ENCODE peak calls at places on chromosomes 2 and 18, in seven cellular contexts. One of them, this sample, is unnamed.

GRCh38 chr2:69012310-69013122 is 463 bp upstream of the ANTXR1 start:
- DNase-seq in coronary artery: no peak
- DNase-seq in IMR-90: peak; percentile 76
- DNase-seq in cardiac muscle cell: peak; percentile 75
- DNase-seq in HepG2: peak; percentile 66
- DNase-seq in ovary: peak; percentile 88
- DNase-seq in prostate gland: peak; percentile 51
- DNase-seq in this sample: peak; percentile 67

GRCh38 chr2:120454993-120455789 is 109.3 kb downstream of the INHBB start:
- DNase-seq in coronary artery: no peak
- DNase-seq in IMR-90: peak; percentile 71
- DNase-seq in cardiac muscle cell: no peak
- DNase-seq in HepG2: no peak
- DNase-seq in ovary: no peak
- DNase-seq in prostate gland: no peak
- DNase-seq in this sample: no peak

GRCh38 chr2:207188601-207189000 is 22.9 kb upstream of the KLF7 start:
- DNase-seq in coronary artery: no peak
- DNase-seq in IMR-90: peak; percentile 73
- DNase-seq in cardiac muscle cell: no peak
- DNase-seq in HepG2: no peak
- DNase-seq in ovary: no peak
- DNase-seq in prostate gland: no peak
- DNase-seq in this sample: no peak

GRCh38 chr18:74242451-74243096 is 49.2 kb downstream of the CYB5A start:
- DNase-seq in coronary artery: no peak
- DNase-seq in IMR-90: no peak
- DNase-seq in cardiac muscle cell: peak; percentile 23
- DNase-seq in HepG2: peak; percentile 65
- DNase-seq in ovary: no peak
- DNase-seq in prostate gland: no peak
- DNase-seq in this sample: no peak

GRCh38 chr2:80380767-80381166 is 76.2 kb upstream of the LRRTM1 start:
- DNase-seq in coronary artery: no peak
- DNase-seq in IMR-90: no peak
- DNase-seq in cardiac muscle cell: no peak
- DNase-seq in HepG2: no peak
- DNase-seq in ovary: no peak
- DNase-seq in prostate gland: no peak
- DNase-seq in this sample: no peak

GRCh38 chr2:149661844-149662243 is 74.3 kb upstream of the MMADHC start:
- DNase-seq in coronary artery: no peak
- DNase-seq in IMR-90: peak; percentile 82
- DNase-seq in cardiac muscle cell: peak; percentile 26
- DNase-seq in HepG2: no peak
- DNase-seq in ovary: no peak
- DNase-seq in prostate gland: peak; percentile 53
- DNase-seq in this sample: peak; percentile 34

GRCh38 chr18:69817335-69817935 is 130.2 kb downstream of the CD226 start:
- DNase-seq in coronary artery: no peak
- DNase-seq in IMR-90: peak; percentile 98
- DNase-seq in cardiac muscle cell: no peak
- DNase-seq in HepG2: no peak
- DNase-seq in ovary: no peak
- DNase-seq in prostate gland: no peak
- DNase-seq in this sample: no peak

GRCh38 chr2:76748581-76749296 is 773.4 kb downstream of the LRRTM4 start:
- DNase-seq in coronary artery: no peak
- DNase-seq in IMR-90: no peak
- DNase-seq in cardiac muscle cell: no peak
- DNase-seq in HepG2: no peak
- DNase-seq in ovary: no peak
- DNase-seq in prostate gland: no peak
- DNase-seq in this sample: no peak

GRCh38 chr2:48566582-48566981 is 36.6 kb downstream of the STON1 start:
- DNase-seq in coronary artery: no peak
- DNase-seq in IMR-90: peak; percentile 17
- DNase-seq in cardiac muscle cell: no peak
- DNase-seq in HepG2: peak; percentile 29
- DNase-seq in ovary: no peak
- DNase-seq in prostate gland: no peak
- DNase-seq in this sample: no peak

GRCh38 chr18:31857516-31858106 is 85.3 kb downstream of the TRAPPC8 start:
- DNase-seq in coronary artery: no peak
- DNase-seq in IMR-90: no peak
- DNase-seq in cardiac muscle cell: no peak
- DNase-seq in HepG2: no peak
- DNase-seq in ovary: no peak
- DNase-seq in prostate gland: no peak
- DNase-seq in this sample: no peak

GRCh38 chr2:177143444-177143843 is 69.2 kb upstream of the HNRNPA3 start:
- DNase-seq in coronary artery: no peak
- DNase-seq in IMR-90: peak; percentile 66
- DNase-seq in cardiac muscle cell: no peak
- DNase-seq in HepG2: no peak
- DNase-seq in ovary: no peak
- DNase-seq in prostate gland: no peak
- DNase-seq in this sample: no peak

GRCh38 chr2:96501886-96502810 is 3.0 kb downstream of the NEURL3 start:
- DNase-seq in coronary artery: no peak
- DNase-seq in IMR-90: no peak
- DNase-seq in cardiac muscle cell: no peak
- DNase-seq in HepG2: peak; percentile 49
- DNase-seq in ovary: no peak
- DNase-seq in prostate gland: no peak
- DNase-seq in this sample: no peak

GRCh38 chr2:132521321-132521720 is 104.7 kb downstream of the GPR39 start:
- DNase-seq in coronary artery: no peak
- DNase-seq in IMR-90: peak; percentile 28
- DNase-seq in cardiac muscle cell: no peak
- DNase-seq in HepG2: no peak
- DNase-seq in ovary: no peak
- DNase-seq in prostate gland: no peak
- DNase-seq in this sample: no peak

GRCh38 chr2:145744541-145745386 is 1224.8 kb upstream of the ZEB2 start:
- DNase-seq in coronary artery: no peak
- DNase-seq in IMR-90: peak; percentile 95
- DNase-seq in cardiac muscle cell: no peak
- DNase-seq in HepG2: no peak
- DNase-seq in ovary: no peak
- DNase-seq in prostate gland: no peak
- DNase-seq in this sample: no peak

GRCh38 chr18:57836557-57836956 is 33.4 kb upstream of the ATP8B1 start:
- DNase-seq in coronary artery: no peak
- DNase-seq in IMR-90: no peak
- DNase-seq in cardiac muscle cell: no peak
- DNase-seq in HepG2: no peak
- DNase-seq in ovary: no peak
- DNase-seq in prostate gland: no peak
- DNase-seq in this sample: no peak

GRCh38 chr18:68840554-68841263 is 42.8 kb downstream of the CCDC102B start:
- DNase-seq in coronary artery: no peak
- DNase-seq in IMR-90: peak; percentile 97
- DNase-seq in cardiac muscle cell: no peak
- DNase-seq in HepG2: peak; percentile 41
- DNase-seq in ovary: no peak
- DNase-seq in prostate gland: no peak
- DNase-seq in this sample: peak; percentile 40

GRCh38 chr2:101625387-101625786 is 72.1 kb upstream of the MAP4K4 start:
- DNase-seq in coronary artery: no peak
- DNase-seq in IMR-90: peak; percentile 7
- DNase-seq in cardiac muscle cell: no peak
- DNase-seq in HepG2: peak; percentile 75
- DNase-seq in ovary: no peak
- DNase-seq in prostate gland: no peak
- DNase-seq in this sample: no peak

GRCh38 chr2:30453498-30453897 is 6.5 kb downstream of the LCLAT1 start:
- DNase-seq in coronary artery: no peak
- DNase-seq in IMR-90: no peak
- DNase-seq in cardiac muscle cell: no peak
- DNase-seq in HepG2: no peak
- DNase-seq in ovary: no peak
- DNase-seq in prostate gland: no peak
- DNase-seq in this sample: no peak

GRCh38 chr18:50918153-50918552 is 39.2 kb downstream of the ME2 start:
- DNase-seq in coronary artery: no peak
- DNase-seq in IMR-90: no peak
- DNase-seq in cardiac muscle cell: no peak
- DNase-seq in HepG2: no peak
- DNase-seq in ovary: no peak
- DNase-seq in prostate gland: no peak
- DNase-seq in this sample: no peak

GRCh38 chr18:23337599-23338444 is 115.3 kb upstream of the RIOK3 start:
- DNase-seq in coronary artery: no peak
- DNase-seq in IMR-90: peak; percentile 79
- DNase-seq in cardiac muscle cell: no peak
- DNase-seq in HepG2: peak; percentile 29
- DNase-seq in ovary: no peak
- DNase-seq in prostate gland: no peak
- DNase-seq in this sample: no peak

GRCh38 chr18:49476664-49477411 is 10.2 kb downstream of the C18orf32 start:
- DNase-seq in coronary artery: no peak
- DNase-seq in IMR-90: peak; percentile 65
- DNase-seq in cardiac muscle cell: no peak
- DNase-seq in HepG2: no peak
- DNase-seq in ovary: no peak
- DNase-seq in prostate gland: no peak
- DNase-seq in this sample: peak; percentile 43

GRCh38 chr2:11056614-11057013 is 98.7 kb upstream of the SLC66A3 start:
- DNase-seq in coronary artery: no peak
- DNase-seq in IMR-90: peak; percentile 94
- DNase-seq in cardiac muscle cell: no peak
- DNase-seq in HepG2: no peak
- DNase-seq in ovary: no peak
- DNase-seq in prostate gland: no peak
- DNase-seq in this sample: peak; percentile 22

GRCh38 chr2:239727182-239727775 is 297.9 kb downstream of the NDUFA10 start:
- DNase-seq in coronary artery: no peak
- DNase-seq in IMR-90: no peak
- DNase-seq in cardiac muscle cell: no peak
- DNase-seq in HepG2: no peak
- DNase-seq in ovary: no peak
- DNase-seq in prostate gland: no peak
- DNase-seq in this sample: no peak

GRCh38 chr2:64260093-64260808 is 116.0 kb upstream of the PELI1 start:
- DNase-seq in coronary artery: no peak
- DNase-seq in IMR-90: no peak
- DNase-seq in cardiac muscle cell: no peak
- DNase-seq in HepG2: no peak
- DNase-seq in ovary: no peak
- DNase-seq in prostate gland: no peak
- DNase-seq in this sample: no peak
- H3K27ac ChIP-seq in coronary artery: no peak overlapping the region
- H3K27ac ChIP-seq in IMR-90: no peak overlapping the region
- H3K27ac ChIP-seq in cardiac muscle cell: no peak overlapping the region
- H3K27ac ChIP-seq in HepG2: no peak overlapping the region
- H3K27ac ChIP-seq in ovary: no peak overlapping the region
- H3K27ac ChIP-seq in prostate gland: no peak overlapping the region
- H3K27ac ChIP-seq in this sample: no peak overlapping the region

GRCh38 chr2:78202366-78202765 is 680.2 kb upstream of the LRRTM4 start:
- DNase-seq in coronary artery: no peak
- DNase-seq in IMR-90: no peak
- DNase-seq in cardiac muscle cell: no peak
- DNase-seq in HepG2: no peak
- DNase-seq in ovary: no peak
- DNase-seq in prostate gland: no peak
- DNase-seq in this sample: no peak
- TF ChIP-seq CTCF in coronary artery: no peak
- TF ChIP-seq CTCF in IMR-90: no peak
- TF ChIP-seq CTCF in cardiac muscle cell: no peak
- TF ChIP-seq CTCF in HepG2: no peak
- TF ChIP-seq CTCF in ovary: no peak
- TF ChIP-seq CTCF in prostate gland: no peak
- TF ChIP-seq CTCF in this sample: no peak

DNA sequence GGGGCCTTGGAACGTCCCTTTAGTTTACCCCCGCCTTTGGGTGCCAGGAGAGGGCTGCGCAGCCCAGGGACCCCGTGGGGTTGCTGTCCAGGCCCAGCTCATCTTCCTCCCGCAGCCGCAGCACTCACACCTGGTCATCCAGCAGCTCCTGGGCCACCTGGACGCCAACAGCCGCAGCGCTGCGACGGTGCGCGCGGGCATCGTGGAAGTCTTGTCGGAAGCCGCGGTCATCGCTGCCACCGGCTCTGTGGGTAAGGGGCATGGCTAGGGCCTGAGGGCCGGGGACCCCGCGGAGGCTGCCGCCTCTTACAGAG is 37.2 kb downstream of the POMC start:
- DNase-seq in coronary artery: no peak
- DNase-seq in IMR-90: no peak
- DNase-seq in cardiac muscle cell: no peak
- DNase-seq in HepG2: no peak
- DNase-seq in ovary: peak; percentile 31
- DNase-seq in prostate gland: no peak
- DNase-seq in this sample: no peak
- H3K27ac ChIP-seq in coronary artery: no peak overlapping the region
- H3K27ac ChIP-seq in IMR-90: no peak overlapping the region
- H3K27ac ChIP-seq in cardiac muscle cell: no peak overlapping the region
- H3K27ac ChIP-seq in HepG2: no peak overlapping the region
- H3K27ac ChIP-seq in ovary: no peak overlapping the region
- H3K27ac ChIP-seq in prostate gland: no peak overlapping the region
- H3K27ac ChIP-seq in this sample: no peak overlapping the region

GRCh38 chr2:14996306-14997014 is 363.9 kb downstream of the LRATD1 start:
- DNase-seq in coronary artery: no peak
- DNase-seq in IMR-90: no peak
- DNase-seq in cardiac muscle cell: no peak
- DNase-seq in HepG2: no peak
- DNase-seq in ovary: no peak
- DNase-seq in prostate gland: no peak
- DNase-seq in this sample: no peak
- TF ChIP-seq CTCF in coronary artery: no peak
- TF ChIP-seq CTCF in IMR-90: no peak
- TF ChIP-seq CTCF in cardiac muscle cell: no peak
- TF ChIP-seq CTCF in HepG2: no peak
- TF ChIP-seq CTCF in ovary: no peak
- TF ChIP-seq CTCF in prostate gland: no peak
- TF ChIP-seq CTCF in this sample: no peak

GRCh38 chr2:134262666-134263065 is 8.8 kb downstream of the MGAT5 start:
- DNase-seq in coronary artery: no peak
- DNase-seq in IMR-90: no peak
- DNase-seq in cardiac muscle cell: no peak
- DNase-seq in HepG2: no peak
- DNase-seq in ovary: no peak
- DNase-seq in prostate gland: no peak
- DNase-seq in this sample: no peak
- H3K27ac ChIP-seq in coronary artery: no peak overlapping the region
- H3K27ac ChIP-seq in IMR-90: no peak overlapping the region
- H3K27ac ChIP-seq in cardiac muscle cell: no peak overlapping the region
- H3K27ac ChIP-seq in HepG2: no peak overlapping the region
- H3K27ac ChIP-seq in ovary: no peak overlapping the region
- H3K27ac ChIP-seq in prostate gland: no peak overlapping the region
- H3K27ac ChIP-seq in this sample: peak overlapping the region; percentile 2

This sample was measured in lung.